ENCODE peak calls at places on chromosomes 3 and 15, in six cellular contexts. M is psoas muscle; C is NCI-H446; T is activated CD4-positive, alpha-beta T cell treated with anti-CD3 and anti-CD28 coated beads, Interleukin-2, amount 10 ng/mL, durations not matched to agents 7 days and 5 days; H is HFFc6; U is mesothelial cell of epicardium. S is an unnamed sample.

GRCh38 chr3:128205616-128206015 is 52.3 kb downstream of the EEFSEC start:
- DNase-seq in M (no peak), C (no peak), T (no peak), H (no peak), U (no peak), S (no peak)

GRCh38 chr15:62453356-62453755 is 288.3 kb upstream of the C2CD4B start:
- DNase-seq in M (no peak), C (no peak), T (no peak), H (no peak), U (no peak), S (no peak)

GRCh38 chr3:89635137-89635536 is 527.7 kb downstream of the EPHA3 start:
- DNase-seq in M (no peak), C (no peak), T (no peak), H (no peak), U (no peak), S (no peak)

GRCh38 chr3:172513488-172513887 is 9.7 kb downstream of the TNFSF10 start:
- DNase-seq in M (no peak), C (no peak), T (no peak), H (no peak), U (no peak), S (no peak)

GRCh38 chr15:49145651-49146609 is 9.5 kb downstream of the COPS2 start:
- DNase-seq in M (no peak), C (peak; percentile 63), T (peak; percentile 58), H (peak; percentile 55), U (no peak), S (no peak)

GRCh38 chr3:132880986-132881385 is 157.2 kb upstream of the TMEM108 start:
- DNase-seq in M (no peak), C (no peak), T (no peak), H (no peak), U (no peak), S (no peak)

GRCh38 chr15:98903377-98904018 is 104.1 kb downstream of the PGPEP1L start:
- DNase-seq in M (no peak), C (no peak), T (no peak), H (peak; percentile 45), U (no peak), S (no peak)

GRCh38 chr3:62097121-62097520 is 276.2 kb downstream of the FEZF2 start:
- DNase-seq in M (no peak), C (no peak), T (no peak), H (no peak), U (no peak), S (no peak)

GRCh38 chr3:14371573-14372474 is 30.6 kb upstream of the SLC6A6 start:
- DNase-seq in M (peak; percentile 89), C (no peak), T (no peak), H (peak; percentile 67), U (no peak), S (peak; percentile 91)

GRCh38 chr3:170642882-170643601 is 57.2 kb upstream of the SLC7A14 start:
- DNase-seq in M (peak; percentile 20), C (no peak), T (no peak), H (no peak), U (no peak), S (no peak)

GRCh38 chr3:115670911-115671310 is 47.6 kb downstream of the GAP43 start:
- DNase-seq in M (no peak), C (no peak), T (no peak), H (no peak), U (no peak), S (no peak)

GRCh38 chr15:62835762-62836161 is 206.8 kb upstream of the TPM1 start:
- DNase-seq in M (no peak), C (no peak), T (no peak), H (no peak), U (no peak), S (no peak)

GRCh38 chr3:15637131-15637951 is 35.8 kb downstream of the BTD start:
- DNase-seq in M (no peak), C (no peak), T (no peak), H (no peak), U (no peak), S (no peak)

GRCh38 chr3:72633101-72633500 is 215.1 kb downstream of the SHQ1 start:
- DNase-seq in M (no peak), C (no peak), T (no peak), H (peak; percentile 24), U (no peak), S (no peak)

GRCh38 chr3:58560771-58561311 is 16.4 kb downstream of the FAM107A start:
- DNase-seq in M (no peak), C (no peak), T (no peak), H (peak; percentile 98), U (peak; percentile 64), S (no peak)

GRCh38 chr3:123385981-123386380 is 62.9 kb downstream of the ADCY5 start:
- DNase-seq in M (peak; percentile 51), C (peak; percentile 3), T (no peak), H (peak; percentile 27), U (no peak), S (no peak)

GRCh38 chr15:42108189-42108588 is 13.8 kb upstream of the PLA2G4D start:
- DNase-seq in M (no peak), C (no peak), T (no peak), H (no peak), U (no peak), S (no peak)

GRCh38 chr15:101067660-101068522 is 148.7 kb downstream of the LRRK1 start:
- DNase-seq in M (no peak), C (no peak), T (no peak), H (no peak), U (no peak), S (peak; percentile 65)

GRCh38 chr3:60250210-60250609 is 1001.0 kb downstream of the FHIT start:
- DNase-seq in M (no peak), C (peak; percentile 56), T (no peak), H (no peak), U (no peak), S (no peak)

GRCh38 chr3:62451211-62451892 is 78.0 kb upstream of the FEZF2 start:
- DNase-seq in M (no peak), C (no peak), T (no peak), H (no peak), U (no peak), S (no peak)

GRCh38 chr15:20358066-20358780 is 183.4 kb downstream of the GOLGA6L6 start:
- DNase-seq in M (peak; percentile 21), C (no peak), T (no peak), H (no peak), U (peak; percentile 48), S (no peak)

GRCh38 chr3:48088056-48088748 is 72.0 kb upstream of the MAP4 start:
- DNase-seq in M (no peak), C (peak; percentile 32), T (no peak), H (no peak), U (no peak), S (no peak)

GRCh38 chr15:69760263-69760855 is 307.7 kb downstream of the RPLP1 start:
- DNase-seq in M (no peak), C (no peak), T (peak; percentile 39), H (peak; percentile 2), U (no peak), S (no peak)

GRCh38 chr3:14451844-14452533 is 49.6 kb downstream of the SLC6A6 start:
- DNase-seq in M (peak; percentile 82), C (no peak), T (no peak), H (peak; percentile 86), U (no peak), S (no peak)

GRCh38 chr3:130850846-130851245 is 43.0 kb upstream of the ATP2C1 start:
- DNase-seq in M (no peak), C (no peak), T (no peak), H (no peak), U (no peak), S (no peak)

GRCh38 chr3:9508781-9509180 is 44.8 kb downstream of the LHFPL4 start:
- DNase-seq in M (no peak), C (no peak), T (no peak), H (no peak), U (peak; percentile 33), S (no peak)

GRCh38 chr3:197088370-197088769 is 58.8 kb upstream of the MELTF start:
- DNase-seq in M (no peak), C (no peak), T (no peak), H (no peak), U (no peak), S (no peak)

GRCh38 chr15:100919481-100920405 is 586 bp downstream of the LRRK1 start:
- DNase-seq in M (peak; percentile 36), C (no peak), T (no peak), H (no peak), U (peak; percentile 54), S (peak; percentile 88)

GRCh38 chr3:156151824-156152428 is 31.5 kb downstream of the KCNAB1 start:
- DNase-seq in M (peak; percentile 45), C (peak; percentile 86), T (peak; percentile 60), H (peak; percentile 38), U (peak; percentile 73), S (peak; percentile 38)

GRCh38 chr3:23710555-23710954 is 95.2 kb upstream of the UBE2E1 start:
- DNase-seq in M (peak; percentile 23), C (no peak), T (no peak), H (no peak), U (no peak), S (no peak)

GRCh38 chr15:71753346-71753745 is 57.0 kb upstream of the NR2E3 start:
- DNase-seq in M (no peak), C (no peak), T (no peak), H (peak; percentile 28), U (no peak), S (no peak)

GRCh38 chr3:108489776-108490175 is 20.6 kb downstream of the MYH15 start:
- DNase-seq in M (no peak), C (peak; percentile 70), T (peak; percentile 53), H (peak; percentile 28), U (no peak), S (no peak)

GRCh38 chr15:91055548-91056331 is 33.3 kb upstream of the VPS33B start:
- DNase-seq in M (peak; percentile 46), C (peak; percentile 73), T (peak; percentile 42), H (peak; percentile 71), U (no peak), S (no peak)

GRCh38 chr3:104564045-104564643 is 802.6 kb upstream of the ALCAM start:
- DNase-seq in M (no peak), C (peak; percentile 46), T (peak; percentile 68), H (peak; percentile 39), U (no peak), S (no peak)

GRCh38 chr3:52108302-52109232 is 45.7 kb downstream of the POC1A start:
- DNase-seq in M (peak; percentile 50), C (no peak), T (no peak), H (no peak), U (no peak), S (no peak)

GRCh38 chr15:66865622-66866611 is 163.9 kb downstream of the SMAD6 start:
- DNase-seq in M (no peak), C (no peak), T (no peak), H (no peak), U (peak; percentile 34), S (peak; percentile 69)

GRCh38 chr3:24565053-24565452 is 70.4 kb upstream of the THRB start:
- DNase-seq in M (no peak), C (no peak), T (no peak), H (no peak), U (no peak), S (no peak)